ENCODE peak calls at places on chromosome 1, in four cellular contexts. One of them, this sample, is unnamed.

GRCh38 chr1:9280015-9280860 is 12.5 kb upstream of the SPSB1 start:
- DNase-seq in stimulated activated CD8-positive, alpha-beta memory T cell treated with anti-CD3 and anti-CD28 coated beads, Interleukin-12 subunit alpha, Interleukin-12 subunit beta, amount 100 ng/mL, for 4 hours: peak
- DNase-seq in LoVo: peak
- DNase-seq in activated T-helper 1 cell treated with Interleukin-2 at 50 U/mL for 16 hours: no peak
- DNase-seq in this sample: no peak

GRCh38 chr1:215043405-215043804 is 39.1 kb upstream of the KCNK2 start:
- DNase-seq in stimulated activated CD8-positive, alpha-beta memory T cell treated with anti-CD3 and anti-CD28 coated beads, Interleukin-12 subunit alpha, Interleukin-12 subunit beta, amount 100 ng/mL, for 4 hours: no peak
- DNase-seq in LoVo: no peak
- DNase-seq in activated T-helper 1 cell treated with Interleukin-2 at 50 U/mL for 16 hours: no peak
- DNase-seq in this sample: no peak

GRCh38 chr1:156664046-156664948 is 12.9 kb downstream of the NES start:
- DNase-seq in stimulated activated CD8-positive, alpha-beta memory T cell treated with anti-CD3 and anti-CD28 coated beads, Interleukin-12 subunit alpha, Interleukin-12 subunit beta, amount 100 ng/mL, for 4 hours: no peak
- DNase-seq in LoVo: no peak
- DNase-seq in activated T-helper 1 cell treated with Interleukin-2 at 50 U/mL for 16 hours: no peak
- DNase-seq in this sample: no peak

GRCh38 chr1:181784039-181784683 is 277.4 kb downstream of the ZNF648 start:
- DNase-seq in stimulated activated CD8-positive, alpha-beta memory T cell treated with anti-CD3 and anti-CD28 coated beads, Interleukin-12 subunit alpha, Interleukin-12 subunit beta, amount 100 ng/mL, for 4 hours: no peak
- DNase-seq in LoVo: no peak
- DNase-seq in activated T-helper 1 cell treated with Interleukin-2 at 50 U/mL for 16 hours: no peak
- DNase-seq in this sample: no peak

GRCh38 chr1:168618351-168618750 is 41.9 kb downstream of the XCL1 start:
- DNase-seq in stimulated activated CD8-positive, alpha-beta memory T cell treated with anti-CD3 and anti-CD28 coated beads, Interleukin-12 subunit alpha, Interleukin-12 subunit beta, amount 100 ng/mL, for 4 hours: no peak
- DNase-seq in LoVo: no peak
- DNase-seq in activated T-helper 1 cell treated with Interleukin-2 at 50 U/mL for 16 hours: no peak
- DNase-seq in this sample: no peak

GRCh38 chr1:157155658-157156057 is 17.5 kb upstream of the ETV3 start:
- DNase-seq in stimulated activated CD8-positive, alpha-beta memory T cell treated with anti-CD3 and anti-CD28 coated beads, Interleukin-12 subunit alpha, Interleukin-12 subunit beta, amount 100 ng/mL, for 4 hours: no peak
- DNase-seq in LoVo: no peak
- DNase-seq in activated T-helper 1 cell treated with Interleukin-2 at 50 U/mL for 16 hours: no peak
- DNase-seq in this sample: peak

GRCh38 chr1:158095737-158096335 is 84.9 kb upstream of the CD1D start:
- DNase-seq in stimulated activated CD8-positive, alpha-beta memory T cell treated with anti-CD3 and anti-CD28 coated beads, Interleukin-12 subunit alpha, Interleukin-12 subunit beta, amount 100 ng/mL, for 4 hours: no peak
- DNase-seq in LoVo: no peak
- DNase-seq in activated T-helper 1 cell treated with Interleukin-2 at 50 U/mL for 16 hours: no peak
- DNase-seq in this sample: peak

GRCh38 chr1:153357853-153358690 is at the start of gene S100A9:
- DNase-seq in stimulated activated CD8-positive, alpha-beta memory T cell treated with anti-CD3 and anti-CD28 coated beads, Interleukin-12 subunit alpha, Interleukin-12 subunit beta, amount 100 ng/mL, for 4 hours: no peak
- DNase-seq in LoVo: no peak
- DNase-seq in activated T-helper 1 cell treated with Interleukin-2 at 50 U/mL for 16 hours: no peak
- DNase-seq in this sample: no peak

GRCh38 chr1:40824591-40825429 is 37.4 kb downstream of the CITED4 start:
- DNase-seq in stimulated activated CD8-positive, alpha-beta memory T cell treated with anti-CD3 and anti-CD28 coated beads, Interleukin-12 subunit alpha, Interleukin-12 subunit beta, amount 100 ng/mL, for 4 hours: no peak
- DNase-seq in LoVo: no peak
- DNase-seq in activated T-helper 1 cell treated with Interleukin-2 at 50 U/mL for 16 hours: no peak
- DNase-seq in this sample: no peak

GRCh38 chr1:24964811-24965570 is 34.9 kb upstream of the RUNX3 start:
- DNase-seq in stimulated activated CD8-positive, alpha-beta memory T cell treated with anti-CD3 and anti-CD28 coated beads, Interleukin-12 subunit alpha, Interleukin-12 subunit beta, amount 100 ng/mL, for 4 hours: peak
- DNase-seq in LoVo: no peak
- DNase-seq in activated T-helper 1 cell treated with Interleukin-2 at 50 U/mL for 16 hours: peak
- DNase-seq in this sample: no peak

GRCh38 chr1:145972580-145972979 is 8.1 kb downstream of the POLR3GL start:
- DNase-seq in stimulated activated CD8-positive, alpha-beta memory T cell treated with anti-CD3 and anti-CD28 coated beads, Interleukin-12 subunit alpha, Interleukin-12 subunit beta, amount 100 ng/mL, for 4 hours: no peak
- DNase-seq in LoVo: no peak
- DNase-seq in activated T-helper 1 cell treated with Interleukin-2 at 50 U/mL for 16 hours: no peak
- DNase-seq in this sample: no peak

GRCh38 chr1:167555971-167556714 is 2.6 kb upstream of the CREG1 start:
- DNase-seq in stimulated activated CD8-positive, alpha-beta memory T cell treated with anti-CD3 and anti-CD28 coated beads, Interleukin-12 subunit alpha, Interleukin-12 subunit beta, amount 100 ng/mL, for 4 hours: peak
- DNase-seq in LoVo: peak
- DNase-seq in activated T-helper 1 cell treated with Interleukin-2 at 50 U/mL for 16 hours: peak
- DNase-seq in this sample: peak

GRCh38 chr1:198890531-198890930 is 251.7 kb downstream of the PTPRC start:
- DNase-seq in stimulated activated CD8-positive, alpha-beta memory T cell treated with anti-CD3 and anti-CD28 coated beads, Interleukin-12 subunit alpha, Interleukin-12 subunit beta, amount 100 ng/mL, for 4 hours: no peak
- DNase-seq in LoVo: peak
- DNase-seq in activated T-helper 1 cell treated with Interleukin-2 at 50 U/mL for 16 hours: no peak
- DNase-seq in this sample: peak

GRCh38 chr1:108609483-108610066 is 49.7 kb downstream of the EEIG2 start:
- DNase-seq in stimulated activated CD8-positive, alpha-beta memory T cell treated with anti-CD3 and anti-CD28 coated beads, Interleukin-12 subunit alpha, Interleukin-12 subunit beta, amount 100 ng/mL, for 4 hours: no peak
- DNase-seq in LoVo: no peak
- DNase-seq in activated T-helper 1 cell treated with Interleukin-2 at 50 U/mL for 16 hours: no peak
- DNase-seq in this sample: no peak

GRCh38 chr1:18645172-18646090 is 14.8 kb downstream of the PAX7 start:
- DNase-seq in stimulated activated CD8-positive, alpha-beta memory T cell treated with anti-CD3 and anti-CD28 coated beads, Interleukin-12 subunit alpha, Interleukin-12 subunit beta, amount 100 ng/mL, for 4 hours: no peak
- DNase-seq in LoVo: no peak
- DNase-seq in activated T-helper 1 cell treated with Interleukin-2 at 50 U/mL for 16 hours: no peak
- DNase-seq in this sample: peak

GRCh38 chr1:175591083-175591743 is 152.2 kb downstream of the TNR start:
- DNase-seq in stimulated activated CD8-positive, alpha-beta memory T cell treated with anti-CD3 and anti-CD28 coated beads, Interleukin-12 subunit alpha, Interleukin-12 subunit beta, amount 100 ng/mL, for 4 hours: no peak
- DNase-seq in LoVo: no peak
- DNase-seq in activated T-helper 1 cell treated with Interleukin-2 at 50 U/mL for 16 hours: no peak
- DNase-seq in this sample: no peak

GRCh38 chr1:85116856-85117255 is 68.6 kb upstream of the MCOLN3 start:
- DNase-seq in stimulated activated CD8-positive, alpha-beta memory T cell treated with anti-CD3 and anti-CD28 coated beads, Interleukin-12 subunit alpha, Interleukin-12 subunit beta, amount 100 ng/mL, for 4 hours: no peak
- DNase-seq in LoVo: peak
- DNase-seq in activated T-helper 1 cell treated with Interleukin-2 at 50 U/mL for 16 hours: no peak
- DNase-seq in this sample: peak

GRCh38 chr1:225602590-225603206 is 50.2 kb downstream of the ENAH start:
- DNase-seq in stimulated activated CD8-positive, alpha-beta memory T cell treated with anti-CD3 and anti-CD28 coated beads, Interleukin-12 subunit alpha, Interleukin-12 subunit beta, amount 100 ng/mL, for 4 hours: no peak
- DNase-seq in LoVo: no peak
- DNase-seq in activated T-helper 1 cell treated with Interleukin-2 at 50 U/mL for 16 hours: no peak
- DNase-seq in this sample: no peak

GRCh38 chr1:180299486-180300246 is 69.6 kb downstream of the LHX4 start:
- DNase-seq in stimulated activated CD8-positive, alpha-beta memory T cell treated with anti-CD3 and anti-CD28 coated beads, Interleukin-12 subunit alpha, Interleukin-12 subunit beta, amount 100 ng/mL, for 4 hours: no peak
- DNase-seq in LoVo: no peak
- DNase-seq in activated T-helper 1 cell treated with Interleukin-2 at 50 U/mL for 16 hours: no peak
- DNase-seq in this sample: no peak

GRCh38 chr1:212254853-212255363 is 30.3 kb upstream of the PPP2R5A start:
- DNase-seq in stimulated activated CD8-positive, alpha-beta memory T cell treated with anti-CD3 and anti-CD28 coated beads, Interleukin-12 subunit alpha, Interleukin-12 subunit beta, amount 100 ng/mL, for 4 hours: no peak
- DNase-seq in LoVo: no peak
- DNase-seq in activated T-helper 1 cell treated with Interleukin-2 at 50 U/mL for 16 hours: no peak
- DNase-seq in this sample: no peak

GRCh38 chr1:81446006-81446669 is 354.6 kb upstream of the ADGRL2 start:
- DNase-seq in stimulated activated CD8-positive, alpha-beta memory T cell treated with anti-CD3 and anti-CD28 coated beads, Interleukin-12 subunit alpha, Interleukin-12 subunit beta, amount 100 ng/mL, for 4 hours: no peak
- DNase-seq in LoVo: no peak
- DNase-seq in activated T-helper 1 cell treated with Interleukin-2 at 50 U/mL for 16 hours: no peak
- DNase-seq in this sample: no peak

GRCh38 chr1:66214901-66215300 is 319.1 kb upstream of the SGIP1 start:
- DNase-seq in stimulated activated CD8-positive, alpha-beta memory T cell treated with anti-CD3 and anti-CD28 coated beads, Interleukin-12 subunit alpha, Interleukin-12 subunit beta, amount 100 ng/mL, for 4 hours: no peak
- DNase-seq in LoVo: no peak
- DNase-seq in activated T-helper 1 cell treated with Interleukin-2 at 50 U/mL for 16 hours: no peak
- DNase-seq in this sample: no peak

GRCh38 chr1:182955596-182956588 is 2.9 kb upstream of the SHCBP1L start:
- DNase-seq in stimulated activated CD8-positive, alpha-beta memory T cell treated with anti-CD3 and anti-CD28 coated beads, Interleukin-12 subunit alpha, Interleukin-12 subunit beta, amount 100 ng/mL, for 4 hours: no peak
- DNase-seq in LoVo: peak
- DNase-seq in activated T-helper 1 cell treated with Interleukin-2 at 50 U/mL for 16 hours: no peak
- DNase-seq in this sample: no peak

GRCh38 chr1:160205242-160205973 is at the start of gene PEA15:
- DNase-seq in stimulated activated CD8-positive, alpha-beta memory T cell treated with anti-CD3 and anti-CD28 coated beads, Interleukin-12 subunit alpha, Interleukin-12 subunit beta, amount 100 ng/mL, for 4 hours: peak
- DNase-seq in LoVo: peak
- DNase-seq in activated T-helper 1 cell treated with Interleukin-2 at 50 U/mL for 16 hours: peak
- DNase-seq in this sample: peak

GRCh38 chr1:40703316-40703715 is 11.8 kb downstream of the NFYC start:
- DNase-seq in stimulated activated CD8-positive, alpha-beta memory T cell treated with anti-CD3 and anti-CD28 coated beads, Interleukin-12 subunit alpha, Interleukin-12 subunit beta, amount 100 ng/mL, for 4 hours: no peak
- DNase-seq in LoVo: no peak
- DNase-seq in activated T-helper 1 cell treated with Interleukin-2 at 50 U/mL for 16 hours: no peak
- DNase-seq in this sample: no peak

GRCh38 chr1:226691257-226691656 is 47.8 kb downstream of the ITPKB start:
- DNase-seq in stimulated activated CD8-positive, alpha-beta memory T cell treated with anti-CD3 and anti-CD28 coated beads, Interleukin-12 subunit alpha, Interleukin-12 subunit beta, amount 100 ng/mL, for 4 hours: peak
- DNase-seq in LoVo: no peak
- DNase-seq in activated T-helper 1 cell treated with Interleukin-2 at 50 U/mL for 16 hours: peak
- DNase-seq in this sample: no peak

GRCh38 chr1:160400284-160400645 is at the start of gene VANGL2:
- DNase-seq in stimulated activated CD8-positive, alpha-beta memory T cell treated with anti-CD3 and anti-CD28 coated beads, Interleukin-12 subunit alpha, Interleukin-12 subunit beta, amount 100 ng/mL, for 4 hours: no peak
- DNase-seq in LoVo: peak
- DNase-seq in activated T-helper 1 cell treated with Interleukin-2 at 50 U/mL for 16 hours: peak
- DNase-seq in this sample: peak

GRCh38 chr1:158371188-158371953 is 17.7 kb downstream of the CD1E start:
- DNase-seq in stimulated activated CD8-positive, alpha-beta memory T cell treated with anti-CD3 and anti-CD28 coated beads, Interleukin-12 subunit alpha, Interleukin-12 subunit beta, amount 100 ng/mL, for 4 hours: no peak
- DNase-seq in LoVo: no peak
- DNase-seq in activated T-helper 1 cell treated with Interleukin-2 at 50 U/mL for 16 hours: no peak
- DNase-seq in this sample: no peak

GRCh38 chr1:202237052-202237451 is 43.5 kb downstream of the LGR6 start:
- DNase-seq in stimulated activated CD8-positive, alpha-beta memory T cell treated with anti-CD3 and anti-CD28 coated beads, Interleukin-12 subunit alpha, Interleukin-12 subunit beta, amount 100 ng/mL, for 4 hours: no peak
- DNase-seq in LoVo: peak
- DNase-seq in activated T-helper 1 cell treated with Interleukin-2 at 50 U/mL for 16 hours: no peak
- DNase-seq in this sample: peak

GRCh38 chr1:50023292-50024159 is at the start of gene AGBL4:
- DNase-seq in stimulated activated CD8-positive, alpha-beta memory T cell treated with anti-CD3 and anti-CD28 coated beads, Interleukin-12 subunit alpha, Interleukin-12 subunit beta, amount 100 ng/mL, for 4 hours: no peak
- DNase-seq in LoVo: peak
- DNase-seq in activated T-helper 1 cell treated with Interleukin-2 at 50 U/mL for 16 hours: no peak
- DNase-seq in this sample: no peak

GRCh38 chr1:116298746-116299145 is 74.3 kb upstream of the ATP1A1 start:
- DNase-seq in stimulated activated CD8-positive, alpha-beta memory T cell treated with anti-CD3 and anti-CD28 coated beads, Interleukin-12 subunit alpha, Interleukin-12 subunit beta, amount 100 ng/mL, for 4 hours: no peak
- DNase-seq in LoVo: no peak
- DNase-seq in activated T-helper 1 cell treated with Interleukin-2 at 50 U/mL for 16 hours: no peak
- DNase-seq in this sample: no peak

GRCh38 chr1:57254006-57254405 is 169.9 kb downstream of the DAB1 start:
- DNase-seq in stimulated activated CD8-positive, alpha-beta memory T cell treated with anti-CD3 and anti-CD28 coated beads, Interleukin-12 subunit alpha, Interleukin-12 subunit beta, amount 100 ng/mL, for 4 hours: no peak
- DNase-seq in LoVo: no peak
- DNase-seq in activated T-helper 1 cell treated with Interleukin-2 at 50 U/mL for 16 hours: no peak
- DNase-seq in this sample: no peak

GRCh38 chr1:235923466-235924008 is 56.8 kb upstream of the LYST start:
- DNase-seq in stimulated activated CD8-positive, alpha-beta memory T cell treated with anti-CD3 and anti-CD28 coated beads, Interleukin-12 subunit alpha, Interleukin-12 subunit beta, amount 100 ng/mL, for 4 hours: no peak
- DNase-seq in LoVo: no peak
- DNase-seq in activated T-helper 1 cell treated with Interleukin-2 at 50 U/mL for 16 hours: no peak
- DNase-seq in this sample: peak

This sample was measured in HT-29.